ENCODE peak calls at places on chromosomes 13 and 19, in eight cellular contexts. V, D, T, X, N, P, B and L are unnamed samples.

GRCh38 chr13:62613819-62614218 is 1198.2 kb upstream of the PCDH20 start:
- DNase-seq in V (no peak), D (no peak), T (no peak), X (no peak), N (no peak), P (no peak), B (no peak), L (no peak)

GRCh38 chr19:35211545-35212230 is 16.9 kb downstream of the FAM187B start:
- DNase-seq in V (peak), D (peak), T (no peak), X (peak), N (no peak), P (no peak), B (no peak), L (no peak)

GRCh38 chr19:23986623-23987022 is 71.9 kb downstream of the ZNF726 start:
- DNase-seq in V (no peak), D (no peak), T (no peak), X (no peak), N (no peak), P (no peak), B (no peak), L (no peak)

GRCh38 chr19:36417752-36418286 is 625 bp downstream of the ZFP82 start:
- DNase-seq in V (no peak), D (no peak), T (no peak), X (no peak), N (no peak), P (no peak), B (no peak), L (no peak)

GRCh38 chr19:49533551-49534488 is 6.0 kb downstream of the RCN3 start:
- DNase-seq in V (peak), D (peak), T (no peak), X (peak), N (peak), P (no peak), B (no peak), L (peak)

GRCh38 chr13:61695147-61695546 is 279.5 kb upstream of the PCDH20 start:
- DNase-seq in V (no peak), D (no peak), T (no peak), X (no peak), N (peak), P (no peak), B (no peak), L (no peak)

GRCh38 chr19:38806371-38806770 is 6.4 kb downstream of the LGALS4 start:
- DNase-seq in V (no peak), D (no peak), T (no peak), X (no peak), N (no peak), P (no peak), B (no peak), L (no peak)

GRCh38 chr13:76725211-76725610 is 161.0 kb downstream of the KCTD12 start:
- DNase-seq in V (no peak), D (no peak), T (no peak), X (no peak), N (no peak), P (no peak), B (no peak), L (no peak)

GRCh38 chr13:44561352-44561751 is 14.8 kb downstream of the TSC22D1 start:
- DNase-seq in V (no peak), D (no peak), T (no peak), X (no peak), N (no peak), P (no peak), B (no peak), L (no peak)

GRCh38 chr13:41985788-41986508 is 25.0 kb upstream of the VWA8 start:
- DNase-seq in V (no peak), D (no peak), T (no peak), X (no peak), N (no peak), P (no peak), B (no peak), L (no peak)

GRCh38 chr19:41570639-41571112 is 5.3 kb upstream of the CEACAM21 start:
- DNase-seq in V (peak), D (peak), T (peak), X (peak), N (peak), P (no peak), B (peak), L (no peak)

GRCh38 chr13:113405481-113406300 is 41.8 kb upstream of the GRTP1 start:
- DNase-seq in V (peak), D (no peak), T (no peak), X (peak), N (no peak), P (no peak), B (peak), L (peak)

GRCh38 chr13:46578590-46578975 is 25.6 kb downstream of the LRCH1 start:
- DNase-seq in V (no peak), D (no peak), T (no peak), X (no peak), N (no peak), P (no peak), B (no peak), L (no peak)

GRCh38 chr13:27622102-27622820 is 569 bp downstream of the POLR1D start:
- DNase-seq in V (no peak), D (no peak), T (no peak), X (no peak), N (no peak), P (no peak), B (no peak), L (no peak)